ENCODE peak calls at places on chromosomes 13 and 19, in nine cellular contexts. P, Q, R, Z, I, M, N, X and W are unnamed samples.

GRCh38 chr19:11264452-11265176 is 2.3 kb upstream of the DOCK6 start:
- DNase-seq in N (peak; percentile 84), Q (peak; percentile 23), Z (no peak), P (no peak), I (no peak), R (no peak), X (peak; percentile 38), M (no peak), W (peak; percentile 90)

GRCh38 chr13:50529154-50529882 is 314.2 kb downstream of the DLEU7 start:
- DNase-seq in P (no peak), I (peak; percentile 72), Q (peak; percentile 76), N (peak; percentile 87), Z (no peak), X (peak; percentile 67), M (no peak), R (peak; percentile 14), W (peak; percentile 67)

GRCh38 chr19:48741222-48741999 is 1.0 kb upstream of the RASIP1 start:
- DNase-seq in P (peak; percentile 32), R (no peak), I (no peak), M (peak; percentile 71), X (peak; percentile 63), N (peak; percentile 66), Q (no peak), Z (no peak), W (peak; percentile 31)

GRCh38 chr19:19651076-19651475 is 7.6 kb upstream of the GMIP start:
- DNase-seq in I (no peak), R (no peak), P (no peak), M (no peak), Q (no peak), Z (no peak), N (no peak), X (no peak), W (no peak)

GRCh38 chr13:106296723-106297122 is 238.7 kb downstream of the EFNB2 start:
- DNase-seq in Q (no peak), X (no peak), Z (no peak), I (no peak), N (no peak), M (no peak), P (no peak), R (no peak), W (no peak)

GRCh38 chr19:3655402-3656072 is 28.9 kb upstream of the CACTIN start:
- DNase-seq in Q (no peak), X (no peak), M (no peak), N (peak; percentile 33), Z (no peak), R (peak; percentile 76), I (peak; percentile 87), P (no peak), W (no peak)

GRCh38 chr19:33532859-33533455 is 11.4 kb upstream of the PEPD start:
- DNase-seq in I (no peak), Z (no peak), P (no peak), X (no peak), N (no peak), R (no peak), Q (no peak), M (peak; percentile 57), W (no peak)

GRCh38 chr13:51048166-51048461 is 63.0 kb downstream of the C13orf42 start:
- DNase-seq in Z (no peak), I (no peak), P (no peak), M (no peak), X (no peak), N (no peak), R (no peak), Q (no peak), W (no peak)

GRCh38 chr19:23971598-23971997 is 56.9 kb downstream of the ZNF726 start:
- DNase-seq in N (no peak), Q (no peak), P (no peak), X (no peak), R (no peak), I (no peak), M (no peak), Z (no peak), W (no peak)

GRCh38 chr13:72884111-72884510 is 102.2 kb downstream of the PIBF1 start:
- DNase-seq in Z (no peak), X (no peak), N (no peak), P (no peak), Q (no peak), R (no peak), I (no peak), M (no peak), W (no peak)

GRCh38 chr13:32206097-32206740 is 108.9 kb downstream of the ZAR1L start:
- DNase-seq in P (no peak), Z (peak; percentile 79), M (no peak), Q (no peak), N (no peak), X (no peak), I (no peak), R (peak; percentile 14), W (peak; percentile 58)

GRCh38 chr13:32205426-32206096 is 109.6 kb downstream of the ZAR1L start:
- DNase-seq in R (no peak), Q (no peak), M (no peak), N (no peak), X (no peak), Z (no peak), P (no peak), I (peak; percentile 42), W (no peak)

GRCh38 chr13:32202268-32202667 is 112.9 kb downstream of the ZAR1L start:
- DNase-seq in P (no peak), M (no peak), N (no peak), R (no peak), X (no peak), I (no peak), Z (no peak), Q (no peak), W (no peak)

GRCh38 chr13:32201809-32202208 is 113.4 kb downstream of the ZAR1L start:
- DNase-seq in N (no peak), Z (no peak), M (no peak), P (no peak), Q (no peak), R (no peak), I (no peak), X (no peak), W (no peak)

GRCh38 chr13:32203736-32204135 is 111.4 kb downstream of the ZAR1L start:
- DNase-seq in Q (no peak), N (no peak), M (no peak), P (no peak), Z (no peak), I (no peak), R (no peak), X (no peak), W (no peak)
- TF ChIP-seq CTCF in Q (no peak), N (no peak), M (no peak), P (no peak), Z (no peak), I (no peak), R (no peak), X (no peak), W (no peak)

GRCh38 chr19:5487222-5487621 is 32.0 kb downstream of the ZNRF4 start:
- DNase-seq in R (peak; percentile 72), Z (no peak), N (no peak), I (no peak), P (no peak), M (no peak), X (no peak), Q (no peak), W (peak; percentile 39)

GRCh38 chr19:5492813-5493409 is 37.7 kb downstream of the ZNRF4 start:
- DNase-seq in Z (no peak), Q (no peak), N (no peak), P (no peak), I (no peak), M (peak; percentile 97), X (no peak), R (no peak), W (no peak)

GRCh38 chr19:5491565-5491964 is 36.3 kb downstream of the ZNRF4 start:
- DNase-seq in N (no peak), I (no peak), M (no peak), X (no peak), Q (no peak), R (no peak), Z (no peak), P (no peak), W (no peak)

GRCh38 chr19:5492281-5492812 is 37.1 kb downstream of the ZNRF4 start:
- DNase-seq in Q (no peak), P (no peak), Z (no peak), X (no peak), I (no peak), M (no peak), N (no peak), R (no peak), W (no peak)

DNA sequence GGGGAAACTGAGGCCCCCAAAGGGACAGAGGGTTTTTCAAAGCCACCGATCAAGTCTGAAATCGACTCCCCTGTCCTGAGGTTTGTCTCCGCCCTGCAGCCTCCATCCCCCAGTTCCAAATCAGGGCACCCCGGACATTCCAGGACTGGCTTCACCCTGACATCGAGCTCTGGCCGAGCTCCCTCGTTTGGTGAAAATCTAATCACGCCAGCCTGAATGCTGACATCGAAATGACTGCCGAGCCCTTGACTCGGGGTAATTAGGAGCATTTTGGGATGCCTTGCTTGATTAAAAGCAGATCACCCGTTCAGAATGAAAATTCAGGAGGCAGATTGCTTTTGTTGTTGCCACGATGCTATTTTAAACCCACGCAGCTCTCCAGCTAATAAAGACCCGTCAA is 34.3 kb downstream of the ZNRF4 start:
- DNase-seq in M (no peak), Q (no peak), P (no peak), X (no peak), I (no peak), R (no peak), N (no peak), Z (no peak), W (no peak)
- H3K27ac ChIP-seq in M (no peak overlapping the region), Q (no peak overlapping the region), P (no peak overlapping the region), X (no peak overlapping the region), I (no peak overlapping the region), R (no peak overlapping the region), N (no peak overlapping the region), Z (no peak overlapping the region), W (no peak overlapping the region)

GRCh38 chr19:309206-309565 is 18.0 kb upstream of the PLPP2 start:
- DNase-seq in N (peak; percentile 24), I (no peak), P (no peak), Z (no peak), M (no peak), X (no peak), Q (no peak), R (no peak), W (no peak)

GRCh38 chr19:308471-309205 is 17.4 kb upstream of the PLPP2 start:
- DNase-seq in Z (no peak), P (no peak), X (no peak), I (no peak), N (peak; percentile 8), M (no peak), R (no peak), Q (no peak), W (no peak)

GRCh38 chr19:310781-311496 is 19.7 kb upstream of the PLPP2 start:
- DNase-seq in I (no peak), Q (no peak), M (no peak), N (peak; percentile 18), Z (no peak), X (no peak), P (no peak), R (no peak), W (no peak)

GRCh38 chr19:311813-312261 is 20.6 kb upstream of the PLPP2 start:
- DNase-seq in M (peak; percentile 0), N (peak; percentile 18), R (no peak), Q (no peak), Z (no peak), X (no peak), I (no peak), P (no peak), W (no peak)

GRCh38 chr19:310141-310651 is 19.0 kb upstream of the PLPP2 start:
- DNase-seq in X (no peak), R (no peak), N (peak; percentile 21), M (no peak), I (peak; percentile 20), P (no peak), Q (no peak), Z (no peak), W (no peak)
- TF ChIP-seq CTCF in X (no peak), R (no peak), N (no peak), M (no peak), I (peak; percentile 9), P (no peak), Q (no peak), Z (no peak), W (no peak)

GRCh38 chr13:109152941-109153340 is 523.5 kb downstream of the MYO16 start:
- DNase-seq in R (no peak), M (no peak), I (no peak), X (no peak), Q (no peak), P (no peak), Z (no peak), N (no peak), W (no peak)
- H3K27ac ChIP-seq in R (no peak overlapping the region), M (no peak overlapping the region), I (no peak overlapping the region), X (peak overlapping the region; percentile 92), Q (no peak overlapping the region), P (no peak overlapping the region), Z (peak overlapping the region; percentile 90), N (no peak overlapping the region), W (no peak overlapping the region)